ENCODE peak calls at places on chromosome 17, in six cellular contexts. S is neural progenitor cell, A is heart left ventricle, E is left ventricle myocardium inferior, Z is right lobe of liver, Q is lower lobe of right lung. D is an unnamed sample. For H3K4me1 and H3K9me3, the result is how much of the 10 kb centered on the place peaks cover.

GRCh38 chr17:76137351-76138233 is 3.5 kb downstream of the FOXJ1 start:
- DNase-seq in E (no peak), S (peak), A (no peak), Z (peak), Q (no peak), D (peak)

GRCh38 chr17:66354981-66355380 is 52.6 kb downstream of the PRKCA start:
- DNase-seq in A (no peak), Z (no peak), E (no peak), S (no peak), Q (no peak), D (no peak)

GRCh38 chr17:82458885-82459424 is 414 bp downstream of the NARF start:
- DNase-seq in E (no peak), Q (no peak), A (no peak), Z (peak), S (peak), D (no peak)

GRCh38 chr17:76270770-76271668 is 5.9 kb downstream of the UBALD2 start:
- DNase-seq in S (no peak), A (no peak), Q (no peak), E (no peak), Z (no peak), D (no peak)

GRCh38 chr17:74274060-74274702 is at the start of gene DNAI2:
- DNase-seq in Q (peak), E (no peak), A (peak), Z (peak), S (peak), D (peak)

GRCh38 chr17:8586766-8587165 is 43.8 kb downstream of the MYH10 start:
- DNase-seq in Z (no peak), S (no peak), A (no peak), E (no peak), Q (no peak), D (no peak)

GRCh38 chr17:40499551-40500189 is 1.8 kb downstream of the TNS4 start:
- DNase-seq in Z (peak), E (peak), S (peak), A (peak), Q (peak), D (peak)

GRCh38 chr17:48125829-48126612 is 18.5 kb downstream of the SNX11 start:
- DNase-seq in Q (no peak), E (no peak), A (no peak), Z (no peak), S (no peak), D (no peak)

GRCh38 chr17:38352245-38353083 is 820 bp downstream of the SOCS7 start:
- DNase-seq in S (peak), E (peak), A (peak), Z (peak), Q (peak), D (peak)

GRCh38 chr17:45353047-45353446 is 36.2 kb upstream of the MAP3K14 start:
- DNase-seq in A (no peak), S (no peak), Z (no peak), Q (no peak), E (no peak), D (no peak)

GRCh38 chr17:56441331-56441730 is 152.2 kb upstream of the NOG start:
- DNase-seq in Z (no peak), E (no peak), A (no peak), Q (no peak), S (no peak), D (no peak)
- TF ChIP-seq CTCF in Z (no peak), E (no peak), A (no peak), Q (no peak), S (no peak), D (no peak)

GRCh38 chr17:79843917-79844815 is 4.9 kb upstream of the CBX4 start:
- DNase-seq in E (peak), S (peak), A (peak), Z (peak), Q (peak), D (peak)
- H3K4me1 ChIP-seq in E (half or more), S (under half), A (half or more), Z (half or more), Q (half or more), D (under half)

DNA sequence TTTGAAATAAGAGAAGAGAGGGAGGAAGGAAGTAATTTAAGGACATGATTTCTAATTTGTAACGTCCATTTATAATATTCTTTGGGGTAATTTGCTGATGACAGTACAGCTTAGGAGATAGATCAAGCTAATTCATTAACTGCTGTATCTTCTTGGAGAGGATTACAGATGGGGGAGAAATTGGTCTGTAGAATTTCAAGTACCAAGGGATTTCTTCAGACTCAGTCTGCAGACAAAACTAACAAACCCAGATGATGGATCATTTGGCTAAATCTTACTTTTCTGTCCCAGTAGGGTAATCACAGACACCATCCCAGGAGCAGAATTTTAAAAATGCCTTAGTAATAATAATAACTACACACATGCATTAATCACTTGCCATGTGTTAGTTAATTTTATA is 711.8 kb downstream of the KCNJ2 start:
- DNase-seq in A (no peak), Z (no peak), Q (no peak), E (no peak), S (no peak), D (no peak)
- H3K9me3 ChIP-seq in A (under half), Z (under half), Q (under half), E (under half), S (under half), D (under half)

DNA sequence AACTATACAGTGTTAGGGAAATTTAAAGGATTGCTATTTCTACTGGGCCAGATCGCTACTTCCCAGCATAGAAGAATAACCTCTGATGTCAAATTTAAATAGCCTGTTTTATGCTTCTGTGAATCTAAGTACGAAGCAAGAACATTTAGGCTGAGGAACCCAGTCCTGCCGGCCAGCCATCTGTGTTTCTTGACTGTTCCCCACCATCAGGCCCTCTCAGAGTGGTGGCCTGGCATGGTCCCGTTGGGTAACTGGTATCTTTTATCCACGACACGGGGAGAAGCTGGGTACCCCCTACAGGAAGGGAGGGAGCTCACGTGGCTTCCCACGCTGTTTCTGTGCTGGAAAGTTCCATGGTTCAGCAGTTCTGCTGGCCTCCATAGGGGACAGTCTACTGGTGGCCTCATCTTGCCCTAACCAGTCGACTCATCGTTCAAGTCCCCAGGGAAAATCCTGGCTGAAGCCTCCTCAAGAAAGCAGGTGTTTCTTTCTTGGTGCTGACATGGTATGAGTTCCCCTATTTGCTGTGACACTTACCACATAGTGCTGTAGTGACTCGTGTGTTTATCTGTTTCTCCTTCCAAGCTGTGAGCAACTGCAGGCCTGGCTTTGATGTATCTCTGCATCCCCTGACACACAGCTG is 201.7 kb upstream of the NLRP1 start:
- DNase-seq in A (no peak), Q (no peak), Z (no peak), E (no peak), S (no peak), D (no peak)
- TF ChIP-seq CTCF in A (no peak), Q (no peak), Z (no peak), E (no peak), S (no peak), D (no peak)

DNA sequence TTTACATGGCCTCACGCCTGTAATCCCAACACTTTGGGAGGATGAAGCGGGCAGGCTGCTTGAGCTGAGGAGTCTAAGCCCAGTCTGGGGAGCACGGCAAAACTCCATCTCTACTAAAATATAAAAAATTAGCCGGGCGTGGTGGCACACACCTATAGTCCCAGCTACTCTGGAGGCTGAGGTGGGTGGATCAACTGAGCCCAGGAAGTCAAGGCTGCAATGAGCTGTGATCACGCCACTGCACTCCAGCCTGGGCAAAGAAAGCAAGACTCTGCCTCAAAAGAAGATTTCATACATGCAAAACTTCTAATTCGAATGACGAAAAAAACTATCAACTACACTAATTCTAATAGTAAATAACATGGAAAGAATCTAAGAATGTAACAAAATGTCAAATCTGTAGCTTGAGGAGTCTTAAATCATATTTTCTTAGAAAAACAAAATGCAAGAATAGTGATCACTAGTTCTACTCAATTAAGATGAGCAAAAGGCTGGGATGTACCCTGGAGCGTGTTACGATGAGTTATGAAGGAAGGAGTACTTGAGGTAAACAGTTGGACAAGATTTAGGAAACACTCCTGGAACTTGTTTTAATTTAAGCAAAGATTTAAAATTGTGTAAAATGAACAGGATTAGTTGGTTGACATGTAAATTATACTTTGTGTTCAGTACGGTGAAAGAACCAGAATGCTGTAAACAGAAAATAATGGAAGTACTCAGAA is 20.7 kb downstream of the YWHAE start:
- DNase-seq in Z (no peak), E (no peak), Q (no peak), S (no peak), A (no peak), D (peak)
- H3K4me1 ChIP-seq in Z (half or more), E (half or more), Q (half or more), S (under half), A (half or more), D (under half)

GRCh38 chr17:19773534-19773933 is 25.4 kb upstream of the ALDH3A1 start:
- DNase-seq in S (no peak), Z (no peak), Q (no peak), E (no peak), A (no peak), D (no peak)
- H3K9me3 ChIP-seq in S (under half), Z (under half), Q (under half), E (under half), A (under half), D (under half)

DNA sequence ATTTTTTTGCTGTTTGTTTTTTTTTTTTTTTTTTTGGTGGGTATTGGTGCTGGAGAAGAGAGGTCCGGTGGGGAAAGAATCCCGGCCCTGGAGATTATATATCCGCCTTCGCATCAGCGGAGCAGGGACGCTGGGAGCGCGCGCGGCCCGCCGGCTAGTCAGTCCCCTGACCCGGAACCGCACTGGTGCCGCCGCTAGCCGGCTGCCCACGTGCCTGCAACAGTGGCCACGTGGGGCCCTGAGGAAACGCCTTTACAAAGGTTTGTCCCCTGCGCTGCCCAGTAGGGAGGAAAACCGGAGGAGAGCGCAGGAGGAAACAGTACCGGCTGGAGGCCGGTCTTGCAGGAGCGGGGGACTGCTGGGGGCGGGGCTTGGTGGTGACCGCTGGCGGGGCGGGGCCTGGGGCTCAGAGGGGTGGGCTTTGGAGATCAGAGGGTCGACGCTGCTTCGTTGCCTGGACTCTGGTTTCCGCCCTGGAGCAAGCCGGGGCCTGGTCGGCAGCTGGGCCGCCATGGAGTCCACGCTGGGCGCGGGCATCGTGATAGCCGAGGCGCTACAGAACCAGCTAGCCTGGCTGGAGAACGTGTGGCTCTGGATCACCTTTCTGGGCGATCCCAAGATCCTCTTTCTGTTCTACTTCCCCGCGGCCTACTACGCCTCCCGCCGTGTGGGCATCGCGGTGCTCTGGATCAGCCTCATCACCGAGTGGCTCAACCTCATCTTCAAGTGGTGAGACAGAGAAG is at the start of gene G6PC3:
- DNase-seq in Q (peak), E (peak), Z (peak), A (peak), S (peak), D (peak)
- TF ChIP-seq CTCF in Q (no peak), E (peak), Z (peak), A (no peak), S (no peak), D (no peak)

D was measured in Caco-2.